ENCODE peak calls at places on chromosome 18, in nine cellular contexts. E is adrenal gland, Z is endothelial cell, V is NCI-H226, Y is AG04450, X is HTR-8/SVneo, I is pancreas, W is posterior cingulate gyrus, J is NCI-H1694 treated with DMSO at 0.1 percent for 48 hours. G is an unnamed sample.

GRCh38 chr18:68394705-68395104 is 320.2 kb downstream of the TMX3 start:
- DNase-seq in Z (no peak), J (no peak), I (no peak), W (no peak), X (no peak), V (no peak), E (no peak), Y (no peak), G (no peak)

GRCh38 chr18:59646946-59647307 is 50.3 kb downstream of the CCBE1 start:
- DNase-seq in X (no peak), V (no peak), Y (no peak), W (no peak), E (no peak), Z (no peak), J (no peak), I (no peak), G (no peak)

GRCh38 chr18:52392160-52392559 is 52.2 kb downstream of the DCC start:
- DNase-seq in Y (no peak), X (no peak), J (peak; percentile 64), W (no peak), Z (no peak), V (no peak), I (no peak), E (no peak), G (no peak)

GRCh38 chr18:11089931-11090715 is 59.2 kb downstream of the PIEZO2 start:
- DNase-seq in X (no peak), E (no peak), V (no peak), Y (no peak), J (no peak), I (no peak), W (no peak), Z (no peak), G (no peak)

GRCh38 chr18:56919190-56919589 is 227.7 kb upstream of the BOD1L2 start:
- DNase-seq in E (no peak), V (no peak), J (no peak), Z (peak; percentile 17), W (no peak), I (no peak), Y (no peak), X (no peak), G (no peak)

GRCh38 chr18:54223568-54224241 is 764 bp downstream of the MBD2 start:
- DNase-seq in X (peak; percentile 38), Y (peak; percentile 80), J (peak; percentile 44), E (peak; percentile 96), W (no peak), V (peak; percentile 59), I (peak; percentile 65), Z (peak; percentile 18), G (peak; percentile 29)

GRCh38 chr18:27121108-27121507 is 64.0 kb downstream of the CHST9 start:
- DNase-seq in Z (no peak), J (no peak), W (no peak), E (no peak), Y (no peak), V (no peak), X (no peak), I (no peak), G (no peak)

GRCh38 chr18:629303-630150 is 27.9 kb upstream of the TYMS start:
- DNase-seq in I (no peak), X (no peak), W (no peak), Y (no peak), J (no peak), Z (no peak), E (no peak), V (peak; percentile 12), G (peak; percentile 44)

GRCh38 chr18:13422541-13423147 is 204.1 kb downstream of the LDLRAD4 start:
- DNase-seq in Y (no peak), X (no peak), I (no peak), J (no peak), W (no peak), Z (no peak), V (no peak), E (no peak), G (no peak)

GRCh38 chr18:78849458-78849857 is 130.2 kb upstream of the SALL3 start:
- DNase-seq in Y (no peak), W (no peak), V (no peak), Z (no peak), E (no peak), J (no peak), X (no peak), I (no peak), G (no peak)

GRCh38 chr18:35143615-35144596 is 96.9 kb upstream of the ZNF397 start:
- DNase-seq in Y (peak; percentile 21), X (peak; percentile 10), E (peak; percentile 86), V (no peak), W (peak; percentile 25), I (no peak), Z (peak; percentile 55), J (peak; percentile 26), G (peak; percentile 28)

GRCh38 chr18:72692595-72692994 is 148.5 kb upstream of the CBLN2 start:
- DNase-seq in E (no peak), V (no peak), X (no peak), W (no peak), Y (no peak), Z (no peak), I (no peak), J (no peak), G (no peak)

GRCh38 chr18:77482190-77482928 is 232.7 kb downstream of the GALR1 start:
- DNase-seq in V (no peak), Z (no peak), W (no peak), Y (no peak), X (no peak), E (no peak), J (no peak), I (no peak), G (no peak)

GRCh38 chr18:22544626-22545025 is 126.9 kb upstream of the CTAGE1 start:
- DNase-seq in J (no peak), X (no peak), E (no peak), I (no peak), Y (no peak), V (no peak), W (no peak), Z (no peak), G (no peak)

GRCh38 chr18:70322928-70323327 is 34.1 kb downstream of the SOCS6 start:
- DNase-seq in E (no peak), I (no peak), V (no peak), X (no peak), Y (no peak), W (no peak), J (no peak), Z (no peak), G (no peak)

GRCh38 chr18:54607213-54607934 is 16.3 kb downstream of the DYNAP start:
- DNase-seq in Y (no peak), W (no peak), J (no peak), X (no peak), E (no peak), Z (no peak), I (no peak), V (no peak), G (no peak)